ENCODE peak calls at places on chromosomes 4 and X, in eight cellular contexts. A, B, X, W, V, Z, H and F are unnamed samples.

GRCh38 chr4:83552085-83552484 is 16.2 kb downstream of the GPAT3 start:
- DNase-seq in A (no peak), B (no peak), X (no peak), W (peak), V (peak), Z (no peak), H (no peak), F (peak)

GRCh38 chrX:360496-361150 is 26.1 kb downstream of the PPP2R3B start:
- DNase-seq in A (peak), B (no peak), X (no peak), W (no peak), V (no peak), Z (peak), H (no peak), F (no peak)

GRCh38 chr4:138449938-138450337 is 207.8 kb upstream of the SLC7A11 start:
- DNase-seq in A (no peak), B (no peak), X (peak), W (no peak), V (peak), Z (no peak), H (no peak), F (no peak)

GRCh38 chr4:84647307-84647884 is 64.5 kb downstream of the CDS1 start:
- DNase-seq in A (no peak), B (no peak), X (peak), W (peak), V (no peak), Z (no peak), H (no peak), F (peak)

GRCh38 chrX:139388234-139388633 is 142.3 kb upstream of the F9 start:
- DNase-seq in A (no peak), B (no peak), X (no peak), W (peak), V (no peak), Z (no peak), H (no peak), F (no peak)

GRCh38 chr4:124753941-124754581 is 41.5 kb upstream of the ANKRD50 start:
- DNase-seq in A (no peak), B (no peak), X (no peak), W (no peak), V (no peak), Z (no peak), H (no peak), F (no peak)

GRCh38 chr4:76120199-76120598 is 28.0 kb downstream of the NUP54 start:
- DNase-seq in A (no peak), B (no peak), X (no peak), W (no peak), V (no peak), Z (no peak), H (no peak), F (no peak)

GRCh38 chr4:88163286-88163685 is 4.8 kb upstream of the ABCG2 start:
- DNase-seq in A (no peak), B (no peak), X (no peak), W (no peak), V (no peak), Z (no peak), H (no peak), F (no peak)

GRCh38 chrX:154046262-154046771 is 26.6 kb upstream of the IRAK1 start:
- DNase-seq in A (no peak), B (peak), X (peak), W (peak), V (peak), Z (no peak), H (peak), F (peak)

GRCh38 chr4:19945501-19945900 is 306.2 kb upstream of the SLIT2 start:
- DNase-seq in A (no peak), B (no peak), X (peak), W (no peak), V (peak), Z (no peak), H (no peak), F (no peak)

GRCh38 chr4:19944251-19944650 is 307.5 kb upstream of the SLIT2 start:
- DNase-seq in A (no peak), B (no peak), X (peak), W (no peak), V (no peak), Z (no peak), H (no peak), F (no peak)

GRCh38 chr4:19944806-19945205 is 306.9 kb upstream of the SLIT2 start:
- DNase-seq in A (no peak), B (no peak), X (no peak), W (no peak), V (peak), Z (no peak), H (no peak), F (no peak)

GRCh38 chr4:19947349-19947748 is 304.4 kb upstream of the SLIT2 start:
- DNase-seq in A (no peak), B (no peak), X (peak), W (peak), V (peak), Z (no peak), H (no peak), F (peak)

DNA sequence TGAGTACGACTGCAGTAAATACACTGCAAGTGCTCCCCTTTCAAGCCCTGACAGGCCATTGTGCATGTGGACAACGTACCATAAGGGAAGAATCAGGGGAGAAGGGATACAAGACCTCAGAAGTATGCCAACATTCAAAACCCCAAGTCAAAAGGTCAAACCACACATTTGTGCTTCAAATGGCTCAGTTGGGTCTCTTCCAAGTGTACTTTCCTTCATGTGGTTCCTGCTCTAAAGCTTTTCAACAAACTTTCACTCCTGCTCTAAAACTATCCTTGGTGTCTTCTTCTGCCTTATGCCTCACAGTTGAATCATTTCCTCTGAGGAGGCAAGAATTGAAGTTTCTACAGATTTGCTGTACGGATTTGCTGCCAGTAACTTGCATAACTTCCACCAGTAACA is 305.7 kb upstream of the SLIT2 start:
- DNase-seq in A (peak), B (no peak), X (peak), W (peak), V (peak), Z (no peak), H (no peak), F (peak)
- H3K4me3 ChIP-seq in A (no peak), B (no peak), X (no peak), W (no peak), V (peak), Z (no peak), H (no peak), F (peak)

GRCh38 chrX:136266828-136267227 is 15.6 kb upstream of the MAP7D3 start:
- DNase-seq in A (no peak), B (no peak), X (no peak), W (no peak), V (no peak), Z (no peak), H (no peak), F (no peak)
- TF ChIP-seq CTCF in A (no peak), B (no peak), X (no peak), W (no peak), V (no peak), Z (no peak), H (no peak), F (no peak)

GRCh38 chr4:40316782-40317635 is 18.1 kb upstream of the CHRNA9 start:
- DNase-seq in A (no peak), B (no peak), X (peak), W (peak), V (peak), Z (peak), H (peak), F (peak)
- H3K4me3 ChIP-seq in A (peak), B (peak), X (peak), W (peak), V (peak), Z (peak), H (peak), F (peak)

GRCh38 chr4:185165605-185166063 is 22.6 kb downstream of the SLC25A4 start:
- DNase-seq in A (no peak), B (no peak), X (peak), W (peak), V (peak), Z (no peak), H (no peak), F (peak)
- TF ChIP-seq CTCF in A (no peak), B (no peak), X (no peak), W (no peak), V (no peak), Z (no peak), H (no peak), F (no peak)